ENCODE peak calls at places on chromosomes 2 and 18, in eight cellular contexts. One of them, this sample, is unnamed.

GRCh38 chr2:38736035-38736320 is 15.2 kb downstream of the SRSF7 start:
- DNase-seq in GM23338: no peak
- DNase-seq in cardiac fibroblast: no peak
- DNase-seq in K562: no peak
- DNase-seq in upper lobe of right lung: no peak
- DNase-seq in astrocyte of the spinal cord: no peak
- DNase-seq in brain microvascular endothelial cell: no peak
- DNase-seq in cardiac muscle cell: no peak
- DNase-seq in this sample: no peak

GRCh38 chr2:9554841-9555337 is 741 bp downstream of the ADAM17 start:
- DNase-seq in GM23338: peak
- DNase-seq in cardiac fibroblast: peak
- DNase-seq in K562: no peak
- DNase-seq in upper lobe of right lung: no peak
- DNase-seq in astrocyte of the spinal cord: peak
- DNase-seq in brain microvascular endothelial cell: peak
- DNase-seq in cardiac muscle cell: peak
- DNase-seq in this sample: peak

GRCh38 chr2:30305235-30305634 is 73.9 kb downstream of the LBH start:
- DNase-seq in GM23338: no peak
- DNase-seq in cardiac fibroblast: peak
- DNase-seq in K562: no peak
- DNase-seq in upper lobe of right lung: no peak
- DNase-seq in astrocyte of the spinal cord: peak
- DNase-seq in brain microvascular endothelial cell: peak
- DNase-seq in cardiac muscle cell: peak
- DNase-seq in this sample: peak

GRCh38 chr18:64100136-64100922 is 48.6 kb downstream of the LINC00305 start:
- DNase-seq in GM23338: no peak
- DNase-seq in cardiac fibroblast: no peak
- DNase-seq in K562: no peak
- DNase-seq in upper lobe of right lung: no peak
- DNase-seq in astrocyte of the spinal cord: no peak
- DNase-seq in brain microvascular endothelial cell: no peak
- DNase-seq in cardiac muscle cell: no peak
- DNase-seq in this sample: no peak

GRCh38 chr2:112646102-112646719 is 472 bp downstream of the SLC20A1 start:
- DNase-seq in GM23338: peak
- DNase-seq in cardiac fibroblast: no peak
- DNase-seq in K562: no peak
- DNase-seq in upper lobe of right lung: no peak
- DNase-seq in astrocyte of the spinal cord: no peak
- DNase-seq in brain microvascular endothelial cell: no peak
- DNase-seq in cardiac muscle cell: no peak
- DNase-seq in this sample: no peak

GRCh38 chr2:238104521-238105311 is 4.6 kb downstream of the ESPNL start:
- DNase-seq in GM23338: no peak
- DNase-seq in cardiac fibroblast: no peak
- DNase-seq in K562: no peak
- DNase-seq in upper lobe of right lung: peak
- DNase-seq in astrocyte of the spinal cord: no peak
- DNase-seq in brain microvascular endothelial cell: no peak
- DNase-seq in cardiac muscle cell: no peak
- DNase-seq in this sample: no peak

GRCh38 chr2:147327636-147328035 is 517.2 kb upstream of the ACVR2A start:
- DNase-seq in GM23338: no peak
- DNase-seq in cardiac fibroblast: peak
- DNase-seq in K562: no peak
- DNase-seq in upper lobe of right lung: no peak
- DNase-seq in astrocyte of the spinal cord: no peak
- DNase-seq in brain microvascular endothelial cell: no peak
- DNase-seq in cardiac muscle cell: peak
- DNase-seq in this sample: peak

GRCh38 chr2:222919841-222920609 is 59.2 kb downstream of the ACSL3 start:
- DNase-seq in GM23338: no peak
- DNase-seq in cardiac fibroblast: peak
- DNase-seq in K562: peak
- DNase-seq in upper lobe of right lung: no peak
- DNase-seq in astrocyte of the spinal cord: peak
- DNase-seq in brain microvascular endothelial cell: peak
- DNase-seq in cardiac muscle cell: peak
- DNase-seq in this sample: peak

GRCh38 chr2:200320344-200320743 is 13.9 kb downstream of the SPATS2L start:
- DNase-seq in GM23338: no peak
- DNase-seq in cardiac fibroblast: no peak
- DNase-seq in K562: no peak
- DNase-seq in upper lobe of right lung: no peak
- DNase-seq in astrocyte of the spinal cord: no peak
- DNase-seq in brain microvascular endothelial cell: no peak
- DNase-seq in cardiac muscle cell: no peak
- DNase-seq in this sample: no peak

GRCh38 chr2:62195421-62196277 is at the start of gene B3GNT2:
- DNase-seq in GM23338: peak
- DNase-seq in cardiac fibroblast: peak
- DNase-seq in K562: peak
- DNase-seq in upper lobe of right lung: peak
- DNase-seq in astrocyte of the spinal cord: peak
- DNase-seq in brain microvascular endothelial cell: peak
- DNase-seq in cardiac muscle cell: peak
- DNase-seq in this sample: peak

GRCh38 chr2:61662990-61663389 is 124.8 kb upstream of the XPO1 start:
- DNase-seq in GM23338: no peak
- DNase-seq in cardiac fibroblast: no peak
- DNase-seq in K562: no peak
- DNase-seq in upper lobe of right lung: no peak
- DNase-seq in astrocyte of the spinal cord: no peak
- DNase-seq in brain microvascular endothelial cell: no peak
- DNase-seq in cardiac muscle cell: no peak
- DNase-seq in this sample: no peak

GRCh38 chr18:70182548-70182947 is 22.9 kb downstream of the RTTN start:
- DNase-seq in GM23338: no peak
- DNase-seq in cardiac fibroblast: peak
- DNase-seq in K562: no peak
- DNase-seq in upper lobe of right lung: no peak
- DNase-seq in astrocyte of the spinal cord: no peak
- DNase-seq in brain microvascular endothelial cell: no peak
- DNase-seq in cardiac muscle cell: no peak
- DNase-seq in this sample: no peak

GRCh38 chr2:72124391-72124790 is 23.3 kb downstream of the CYP26B1 start:
- DNase-seq in GM23338: no peak
- DNase-seq in cardiac fibroblast: no peak
- DNase-seq in K562: no peak
- DNase-seq in upper lobe of right lung: no peak
- DNase-seq in astrocyte of the spinal cord: no peak
- DNase-seq in brain microvascular endothelial cell: no peak
- DNase-seq in cardiac muscle cell: no peak
- DNase-seq in this sample: no peak

GRCh38 chr18:13726972-13727331 is 479 bp downstream of the RNMT start:
- DNase-seq in GM23338: peak
- DNase-seq in cardiac fibroblast: peak
- DNase-seq in K562: no peak
- DNase-seq in upper lobe of right lung: no peak
- DNase-seq in astrocyte of the spinal cord: no peak
- DNase-seq in brain microvascular endothelial cell: peak
- DNase-seq in cardiac muscle cell: peak
- DNase-seq in this sample: no peak

GRCh38 chr18:68507781-68508180 is 207.1 kb downstream of the TMX3 start:
- DNase-seq in GM23338: no peak
- DNase-seq in cardiac fibroblast: peak
- DNase-seq in K562: no peak
- DNase-seq in upper lobe of right lung: no peak
- DNase-seq in astrocyte of the spinal cord: peak
- DNase-seq in brain microvascular endothelial cell: no peak
- DNase-seq in cardiac muscle cell: peak
- DNase-seq in this sample: peak

GRCh38 chr2:240996834-240997140 is 1.6 kb upstream of the SNED1 start:
- DNase-seq in GM23338: no peak
- DNase-seq in cardiac fibroblast: no peak
- DNase-seq in K562: no peak
- DNase-seq in upper lobe of right lung: no peak
- DNase-seq in astrocyte of the spinal cord: no peak
- DNase-seq in brain microvascular endothelial cell: no peak
- DNase-seq in cardiac muscle cell: no peak
- DNase-seq in this sample: no peak

GRCh38 chr2:8932702-8933101 is 70.8 kb downstream of the MBOAT2 start:
- DNase-seq in GM23338: no peak
- DNase-seq in cardiac fibroblast: no peak
- DNase-seq in K562: no peak
- DNase-seq in upper lobe of right lung: no peak
- DNase-seq in astrocyte of the spinal cord: no peak
- DNase-seq in brain microvascular endothelial cell: no peak
- DNase-seq in cardiac muscle cell: no peak
- DNase-seq in this sample: no peak

GRCh38 chr2:51387235-51387634 is 355.3 kb upstream of the NRXN1 start:
- DNase-seq in GM23338: no peak
- DNase-seq in cardiac fibroblast: peak
- DNase-seq in K562: no peak
- DNase-seq in upper lobe of right lung: no peak
- DNase-seq in astrocyte of the spinal cord: peak
- DNase-seq in brain microvascular endothelial cell: peak
- DNase-seq in cardiac muscle cell: peak
- DNase-seq in this sample: peak

GRCh38 chr2:206790311-206790935 is 25.0 kb downstream of the FASTKD2 start:
- DNase-seq in GM23338: no peak
- DNase-seq in cardiac fibroblast: no peak
- DNase-seq in K562: no peak
- DNase-seq in upper lobe of right lung: no peak
- DNase-seq in astrocyte of the spinal cord: peak
- DNase-seq in brain microvascular endothelial cell: no peak
- DNase-seq in cardiac muscle cell: no peak
- DNase-seq in this sample: peak

GRCh38 chr2:96527990-96528679 is 8.4 kb upstream of the ARID5A start:
- DNase-seq in GM23338: no peak
- DNase-seq in cardiac fibroblast: peak
- DNase-seq in K562: no peak
- DNase-seq in upper lobe of right lung: peak
- DNase-seq in astrocyte of the spinal cord: no peak
- DNase-seq in brain microvascular endothelial cell: peak
- DNase-seq in cardiac muscle cell: peak
- DNase-seq in this sample: peak

GRCh38 chr2:47230418-47230817 is 75.3 kb upstream of the STPG4 start:
- DNase-seq in GM23338: no peak
- DNase-seq in cardiac fibroblast: peak
- DNase-seq in K562: no peak
- DNase-seq in upper lobe of right lung: no peak
- DNase-seq in astrocyte of the spinal cord: peak
- DNase-seq in brain microvascular endothelial cell: no peak
- DNase-seq in cardiac muscle cell: peak
- DNase-seq in this sample: peak

GRCh38 chr2:222942556-222942955 is 81.7 kb downstream of the ACSL3 start:
- DNase-seq in GM23338: no peak
- DNase-seq in cardiac fibroblast: no peak
- DNase-seq in K562: no peak
- DNase-seq in upper lobe of right lung: no peak
- DNase-seq in astrocyte of the spinal cord: no peak
- DNase-seq in brain microvascular endothelial cell: no peak
- DNase-seq in cardiac muscle cell: no peak
- DNase-seq in this sample: no peak

GRCh38 chr2:69181806-69182427 is 168.9 kb downstream of the ANTXR1 start:
- DNase-seq in GM23338: no peak
- DNase-seq in cardiac fibroblast: no peak
- DNase-seq in K562: peak
- DNase-seq in upper lobe of right lung: no peak
- DNase-seq in astrocyte of the spinal cord: no peak
- DNase-seq in brain microvascular endothelial cell: no peak
- DNase-seq in cardiac muscle cell: no peak
- DNase-seq in this sample: no peak

GRCh38 chr2:149169653-149170052 is 131.2 kb downstream of the LYPD6B start:
- DNase-seq in GM23338: no peak
- DNase-seq in cardiac fibroblast: no peak
- DNase-seq in K562: no peak
- DNase-seq in upper lobe of right lung: no peak
- DNase-seq in astrocyte of the spinal cord: no peak
- DNase-seq in brain microvascular endothelial cell: no peak
- DNase-seq in cardiac muscle cell: no peak
- DNase-seq in this sample: no peak

GRCh38 chr2:235976956-235977355 is 191.2 kb downstream of the GBX2 start:
- DNase-seq in GM23338: no peak
- DNase-seq in cardiac fibroblast: no peak
- DNase-seq in K562: no peak
- DNase-seq in upper lobe of right lung: no peak
- DNase-seq in astrocyte of the spinal cord: no peak
- DNase-seq in brain microvascular endothelial cell: no peak
- DNase-seq in cardiac muscle cell: no peak
- DNase-seq in this sample: no peak
- H3K4me3 ChIP-seq in GM23338: no peak
- H3K4me3 ChIP-seq in cardiac fibroblast: no peak
- H3K4me3 ChIP-seq in K562: no peak
- H3K4me3 ChIP-seq in upper lobe of right lung: no peak
- H3K4me3 ChIP-seq in astrocyte of the spinal cord: no peak
- H3K4me3 ChIP-seq in brain microvascular endothelial cell: no peak
- H3K4me3 ChIP-seq in cardiac muscle cell: no peak
- H3K4me3 ChIP-seq in this sample: no peak

GRCh38 chr2:117536139-117536538 is 278.4 kb upstream of the DDX18 start:
- DNase-seq in GM23338: peak
- DNase-seq in cardiac fibroblast: no peak
- DNase-seq in K562: no peak
- DNase-seq in upper lobe of right lung: no peak
- DNase-seq in astrocyte of the spinal cord: no peak
- DNase-seq in brain microvascular endothelial cell: no peak
- DNase-seq in cardiac muscle cell: no peak
- DNase-seq in this sample: no peak

DNA sequence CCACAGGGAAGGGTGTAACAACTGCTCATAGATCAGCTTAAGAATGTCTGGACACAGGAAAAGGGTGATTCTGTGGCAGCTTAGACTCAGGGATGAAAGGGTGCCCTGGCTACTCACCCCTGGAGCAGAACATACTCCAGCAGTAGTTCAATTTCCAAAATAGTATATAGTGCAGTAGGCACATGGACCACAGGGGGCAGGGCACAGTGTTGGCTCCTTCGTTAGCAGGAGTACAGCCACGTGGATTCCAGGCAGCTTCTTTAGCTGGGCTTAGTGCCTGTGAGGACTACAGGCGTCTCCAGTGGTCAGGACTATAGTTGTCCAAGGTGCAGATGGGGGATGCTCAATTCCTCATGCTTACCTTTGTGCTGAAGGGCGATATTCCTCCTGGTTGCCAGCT is 277.5 kb upstream of the DDX18 start:
- DNase-seq in GM23338: peak
- DNase-seq in cardiac fibroblast: no peak
- DNase-seq in K562: no peak
- DNase-seq in upper lobe of right lung: no peak
- DNase-seq in astrocyte of the spinal cord: no peak
- DNase-seq in brain microvascular endothelial cell: no peak
- DNase-seq in cardiac muscle cell: no peak
- DNase-seq in this sample: no peak
- TF ChIP-seq CTCF in GM23338: peak
- TF ChIP-seq CTCF in cardiac fibroblast: no peak
- TF ChIP-seq CTCF in K562: no peak
- TF ChIP-seq CTCF in upper lobe of right lung: no peak
- TF ChIP-seq CTCF in astrocyte of the spinal cord: no peak
- TF ChIP-seq CTCF in brain microvascular endothelial cell: no peak
- TF ChIP-seq CTCF in cardiac muscle cell: no peak
- TF ChIP-seq CTCF in this sample: no peak

GRCh38 chr2:15818186-15818795 is 122.1 kb upstream of the MYCN start:
- DNase-seq in GM23338: no peak
- DNase-seq in cardiac fibroblast: no peak
- DNase-seq in K562: no peak
- DNase-seq in upper lobe of right lung: no peak
- DNase-seq in astrocyte of the spinal cord: no peak
- DNase-seq in brain microvascular endothelial cell: no peak
- DNase-seq in cardiac muscle cell: no peak
- DNase-seq in this sample: no peak
- H3K4me3 ChIP-seq in GM23338: no peak
- H3K4me3 ChIP-seq in cardiac fibroblast: no peak
- H3K4me3 ChIP-seq in K562: no peak
- H3K4me3 ChIP-seq in upper lobe of right lung: no peak
- H3K4me3 ChIP-seq in astrocyte of the spinal cord: no peak
- H3K4me3 ChIP-seq in brain microvascular endothelial cell: no peak
- H3K4me3 ChIP-seq in cardiac muscle cell: no peak
- H3K4me3 ChIP-seq in this sample: no peak

GRCh38 chr18:25561923-25562322 is 210.0 kb upstream of the ZNF521 start:
- DNase-seq in GM23338: peak
- DNase-seq in cardiac fibroblast: peak
- DNase-seq in K562: peak
- DNase-seq in upper lobe of right lung: no peak
- DNase-seq in astrocyte of the spinal cord: peak
- DNase-seq in brain microvascular endothelial cell: peak
- DNase-seq in cardiac muscle cell: peak
- DNase-seq in this sample: peak
- TF ChIP-seq CTCF in GM23338: peak
- TF ChIP-seq CTCF in cardiac fibroblast: peak
- TF ChIP-seq CTCF in K562: peak
- TF ChIP-seq CTCF in upper lobe of right lung: peak
- TF ChIP-seq CTCF in astrocyte of the spinal cord: peak
- TF ChIP-seq CTCF in brain microvascular endothelial cell: peak
- TF ChIP-seq CTCF in cardiac muscle cell: peak
- TF ChIP-seq CTCF in this sample: peak